ENCODE peak calls at places on chromosomes 4 and X, in nine cellular contexts. O is midbrain; V is cardiac muscle cell; G is NCI-H460; A is nephron progenitor cell; U is activated T-helper 1 cell treated with anti-CD3 and anti-CD28 coated beads, Interleukin-2, amount 50 U/mL, for 16 hours; X is CD8-positive, alpha-beta T cell; Q is activated CD8-positive, alpha-beta memory T cell treated with anti-CD3 and anti-CD28 coated beads for 48 hours; K is stimulated activated CD8-positive, alpha-beta memory T cell treated with anti-CD3 and anti-CD28 coated beads, Interleukin-15, amount 100 ng/mL, for 1 hour. M is an unnamed sample.

GRCh38 chr4:175054980-175055379 is 136.8 kb downstream of the ADAM29 start:
- DNase-seq in V (no peak), G (no peak), X (no peak), U (no peak), O (no peak), A (no peak), K (no peak), Q (no peak), M (no peak)

GRCh38 chrX:125710403-125711062 is 390.9 kb downstream of the TEX13C start:
- DNase-seq in U (no peak), G (no peak), K (no peak), Q (no peak), O (no peak), X (no peak), V (no peak), A (no peak), M (peak; percentile 0)

GRCh38 chr4:16590792-16591191 is 307.7 kb downstream of the LDB2 start:
- DNase-seq in A (no peak), G (no peak), V (no peak), K (no peak), O (no peak), Q (no peak), U (no peak), X (no peak), M (no peak)

GRCh38 chr4:31341601-31342375 is 621.6 kb downstream of the PCDH7 start:
- DNase-seq in A (no peak), K (no peak), O (no peak), U (no peak), Q (no peak), V (no peak), X (no peak), G (no peak), M (no peak)

GRCh38 chrX:101265869-101266428 is 25.2 kb downstream of the TAF7L start:
- DNase-seq in Q (no peak), A (no peak), G (no peak), U (no peak), K (no peak), O (no peak), V (peak; percentile 34), X (no peak), M (no peak)

GRCh38 chrX:38435130-38435529 is 82.7 kb downstream of the OTC start:
- DNase-seq in O (no peak), A (no peak), G (no peak), Q (no peak), K (no peak), U (no peak), X (no peak), V (no peak), M (no peak)

GRCh38 chrX:10350221-10350620 is 193.4 kb downstream of the CLCN4 start:
- DNase-seq in G (no peak), A (no peak), U (no peak), Q (no peak), K (no peak), X (no peak), O (no peak), V (no peak), M (no peak)

GRCh38 chrX:124230573-124231300 is 101.7 kb upstream of the TEX13D start:
- DNase-seq in U (no peak), K (no peak), O (no peak), X (no peak), A (no peak), Q (no peak), G (no peak), V (no peak), M (no peak)

GRCh38 chr4:51943221-51943620 is 76.9 kb downstream of the LRRC66 start:
- DNase-seq in K (no peak), G (no peak), X (no peak), U (no peak), A (no peak), O (no peak), Q (no peak), V (no peak), M (no peak)

GRCh38 chrX:78321809-78322208 is 5.6 kb downstream of the CYSLTR1 start:
- DNase-seq in A (no peak), V (no peak), G (no peak), X (no peak), O (peak; percentile 6), U (peak; percentile 6), Q (no peak), K (peak; percentile 5), M (no peak)

GRCh38 chr4:158496030-158496741 is 25.5 kb upstream of the RXFP1 start:
- DNase-seq in K (no peak), A (peak; percentile 63), X (no peak), U (no peak), V (peak; percentile 20), O (peak; percentile 12), Q (no peak), G (peak; percentile 16), M (peak; percentile 36)

GRCh38 chr4:57020467-57021101 is 41.9 kb downstream of the POLR2B start:
- DNase-seq in U (no peak), Q (no peak), G (no peak), A (no peak), V (peak; percentile 88), O (no peak), X (no peak), K (no peak), M (no peak)

GRCh38 chr4:114782842-114783595 is 184.4 kb downstream of the UGT8 start:
- DNase-seq in O (no peak), Q (no peak), X (no peak), V (no peak), A (no peak), K (no peak), G (no peak), U (no peak), M (peak; percentile 9)

GRCh38 chr4:102599455-102599854 is 98.3 kb downstream of the NFKB1 start:
- DNase-seq in K (no peak), U (no peak), A (no peak), X (no peak), V (no peak), Q (no peak), O (no peak), G (no peak), M (no peak)